ENCODE peak calls at places on chromosomes 3 and 15, in seven cellular contexts. D is adrenal gland, I is trophoblast cell, M is left ventricle myocardium inferior, A is heart left ventricle, J is pancreas, E is heart right ventricle. N is an unnamed sample.

GRCh38 chr3:194527726-194528125 is 40.9 kb upstream of the ATP13A3 start:
- DNase-seq in A (no peak), I (no peak), E (no peak), M (no peak), D (no peak), J (no peak), N (no peak)

GRCh38 chr3:172341482-172342059 is 106.7 kb downstream of the GHSR start:
- DNase-seq in A (no peak), E (no peak), I (peak; percentile 33), D (no peak), J (no peak), M (no peak), N (no peak)

GRCh38 chr3:167684389-167684993 is 30.7 kb upstream of the WDR49 start:
- DNase-seq in I (peak; percentile 75), D (peak; percentile 60), E (peak; percentile 63), J (no peak), M (no peak), A (no peak), N (no peak)

GRCh38 chr3:173747427-173747826 is 349.9 kb downstream of the NLGN1 start:
- DNase-seq in A (no peak), D (no peak), J (no peak), M (no peak), E (no peak), I (peak; percentile 7), N (no peak)

GRCh38 chr3:168884353-168884903 is 779.1 kb downstream of the MECOM start:
- DNase-seq in M (no peak), I (no peak), D (peak; percentile 52), J (peak; percentile 22), A (peak; percentile 38), E (peak; percentile 62), N (no peak)

GRCh38 chr3:124007186-124007585 is 15.3 kb upstream of the ROPN1 start:
- DNase-seq in M (no peak), A (no peak), D (no peak), I (peak; percentile 42), E (no peak), J (no peak), N (no peak)

GRCh38 chr3:56772926-56773587 is 28.7 kb downstream of the ARHGEF3 start:
- DNase-seq in M (no peak), D (no peak), I (no peak), E (no peak), A (no peak), J (no peak), N (no peak)

GRCh38 chr3:63910873-63911272 is 1.3 kb downstream of the SCAANT1 start:
- DNase-seq in E (no peak), M (no peak), J (no peak), I (no peak), D (no peak), A (no peak), N (no peak)

GRCh38 chr3:39808467-39809180 is 785 bp upstream of the MYRIP start:
- DNase-seq in J (peak; percentile 39), A (no peak), D (no peak), M (no peak), E (peak; percentile 11), I (no peak), N (peak; percentile 45)

GRCh38 chr15:52369455-52369854 is 73.9 kb upstream of the MYO5C start:
- DNase-seq in A (no peak), E (no peak), J (no peak), D (no peak), M (no peak), I (no peak), N (no peak)

GRCh38 chr3:32278714-32279113 is 40.2 kb downstream of the CMTM8 start:
- DNase-seq in I (peak; percentile 55), J (no peak), M (no peak), A (no peak), D (no peak), E (no peak), N (no peak)

GRCh38 chr3:81947359-81947758 is 185.9 kb upstream of the GBE1 start:
- DNase-seq in I (peak; percentile 22), J (no peak), M (no peak), A (no peak), E (no peak), D (no peak), N (no peak)

GRCh38 chr3:166282931-166283330 is 445.7 kb upstream of the BCHE start:
- DNase-seq in E (no peak), J (no peak), I (no peak), M (no peak), D (no peak), A (no peak), N (no peak)

GRCh38 chr3:150248116-150248864 is 159.8 kb upstream of the TSC22D2 start:
- DNase-seq in A (no peak), I (no peak), D (no peak), J (no peak), M (no peak), E (no peak), N (no peak)

GRCh38 chr3:111568906-111569305 is 26.2 kb downstream of the ZBED2 start:
- DNase-seq in A (no peak), E (no peak), J (no peak), I (no peak), M (no peak), D (no peak), N (no peak)

DNA sequence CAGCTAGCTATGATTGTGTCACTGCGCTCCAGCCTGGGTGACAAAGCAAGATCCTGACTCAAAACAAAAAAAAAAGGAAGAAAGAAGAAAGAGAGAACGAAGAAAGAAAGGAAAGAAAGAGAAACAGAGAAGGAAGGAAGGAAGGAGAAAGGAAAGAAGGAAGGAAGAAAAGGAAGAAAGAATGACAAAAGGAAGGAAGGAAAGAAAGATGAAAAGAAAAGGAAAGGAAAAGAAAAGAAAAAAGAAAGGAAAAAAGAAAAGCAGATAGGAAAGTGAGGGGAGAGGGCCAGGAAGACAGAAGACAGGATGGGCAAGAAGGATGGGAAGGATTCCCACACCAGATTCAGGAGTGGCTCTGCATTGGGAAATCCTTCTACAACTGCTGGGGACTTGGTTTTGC is 44.9 kb downstream of the GOLGA6L2 start:
- DNase-seq in J (no peak), D (no peak), E (no peak), A (no peak), M (no peak), I (no peak), N (no peak)
- H3K9me3 ChIP-seq in J (no peaks in the 10 kb centered on the region), D (no peaks in the 10 kb centered on the region), E (no peaks in the 10 kb centered on the region), A (no peaks in the 10 kb centered on the region), M (peaks cover 10% of the 10 kb centered on the region), I (peaks cover 22% of the 10 kb centered on the region), N (no peaks in the 10 kb centered on the region)

DNA sequence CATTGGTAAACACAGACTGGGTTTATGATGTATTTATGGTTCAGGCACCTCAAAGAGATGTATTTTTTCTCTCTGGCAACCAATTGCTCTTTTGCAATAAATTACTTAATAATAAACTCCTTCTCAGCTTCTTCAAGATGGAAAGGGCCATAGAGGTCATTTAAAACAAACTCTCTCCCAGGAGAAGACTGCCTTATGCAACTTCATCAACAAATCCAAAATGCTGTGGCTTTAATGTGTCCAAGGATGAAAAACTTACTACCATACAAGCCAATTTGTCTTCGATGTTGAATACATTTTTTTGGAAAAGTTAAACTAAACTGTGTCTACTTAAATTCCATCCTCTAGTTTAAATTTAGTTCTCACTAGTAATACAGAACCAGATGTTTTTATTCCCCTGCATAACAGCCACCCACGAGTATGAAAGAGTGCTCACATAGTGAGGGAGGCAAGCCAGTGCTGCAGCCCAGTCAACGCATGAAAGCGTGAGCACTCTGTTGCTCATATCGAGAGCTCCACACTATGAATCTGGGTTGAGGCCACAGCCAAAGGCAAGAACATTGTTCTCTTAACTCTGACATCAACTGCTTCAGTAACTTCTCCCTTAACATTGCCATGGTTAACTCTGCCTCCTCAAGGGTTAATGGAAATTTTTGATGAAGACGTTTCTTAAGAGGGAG is 761.3 kb upstream of the GRM7 start:
- DNase-seq in I (no peak), J (no peak), M (no peak), E (no peak), D (no peak), A (no peak), N (peak; percentile 19)
- H3K9me3 ChIP-seq in I (no peaks in the 10 kb centered on the region), J (no peaks in the 10 kb centered on the region), M (peaks cover 9% of the 10 kb centered on the region), E (no peaks in the 10 kb centered on the region), D (no peaks in the 10 kb centered on the region), A (no peaks in the 10 kb centered on the region), N (no peaks in the 10 kb centered on the region)

GRCh38 chr3:128854382-128854939 is 25.0 kb upstream of the ACAD9 start:
- DNase-seq in D (no peak), E (no peak), A (no peak), I (no peak), M (no peak), J (no peak), N (no peak)

GRCh38 chr3:128861491-128861890 is 17.9 kb upstream of the ACAD9 start:
- DNase-seq in M (no peak), J (no peak), E (no peak), I (no peak), D (no peak), A (no peak), N (no peak)

GRCh38 chr3:128859573-128860154 is 19.8 kb upstream of the ACAD9 start:
- DNase-seq in D (no peak), J (no peak), E (no peak), I (no peak), M (no peak), A (no peak), N (no peak)

GRCh38 chr3:128855574-128855973 is 23.8 kb upstream of the ACAD9 start:
- DNase-seq in E (no peak), D (no peak), A (no peak), M (no peak), I (no peak), J (no peak), N (no peak)

DNA sequence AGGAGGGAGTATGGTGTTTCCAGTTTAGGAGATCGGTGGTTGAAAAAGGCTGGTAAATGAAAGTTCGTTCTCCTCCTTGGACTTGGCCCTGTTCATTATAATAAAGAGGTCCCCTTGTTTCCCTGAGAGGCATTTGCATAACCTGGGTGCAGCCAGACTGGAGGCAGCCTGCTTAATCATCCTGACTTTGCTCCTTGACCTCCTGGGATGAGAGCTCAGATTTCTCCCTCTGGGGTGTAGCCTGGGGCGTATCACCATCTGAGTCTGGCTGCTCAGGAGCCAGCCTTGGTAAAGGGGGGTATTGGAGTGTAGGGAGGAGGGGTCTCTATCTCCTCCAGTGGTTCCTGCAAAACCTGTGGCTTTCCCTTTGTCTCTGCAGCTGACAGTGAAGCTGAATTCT is 21.3 kb upstream of the ACAD9 start:
- DNase-seq in A (no peak), J (no peak), E (no peak), D (no peak), I (no peak), M (no peak), N (no peak)
- H3K9me3 ChIP-seq in A (peaks cover 42% of the 10 kb centered on the region), J (no peaks in the 10 kb centered on the region), E (no peaks in the 10 kb centered on the region), D (no peaks in the 10 kb centered on the region), I (peaks cover 50% of the 10 kb centered on the region), M (peaks cover 57% of the 10 kb centered on the region), N (peaks cover 56% of the 10 kb centered on the region)

DNA sequence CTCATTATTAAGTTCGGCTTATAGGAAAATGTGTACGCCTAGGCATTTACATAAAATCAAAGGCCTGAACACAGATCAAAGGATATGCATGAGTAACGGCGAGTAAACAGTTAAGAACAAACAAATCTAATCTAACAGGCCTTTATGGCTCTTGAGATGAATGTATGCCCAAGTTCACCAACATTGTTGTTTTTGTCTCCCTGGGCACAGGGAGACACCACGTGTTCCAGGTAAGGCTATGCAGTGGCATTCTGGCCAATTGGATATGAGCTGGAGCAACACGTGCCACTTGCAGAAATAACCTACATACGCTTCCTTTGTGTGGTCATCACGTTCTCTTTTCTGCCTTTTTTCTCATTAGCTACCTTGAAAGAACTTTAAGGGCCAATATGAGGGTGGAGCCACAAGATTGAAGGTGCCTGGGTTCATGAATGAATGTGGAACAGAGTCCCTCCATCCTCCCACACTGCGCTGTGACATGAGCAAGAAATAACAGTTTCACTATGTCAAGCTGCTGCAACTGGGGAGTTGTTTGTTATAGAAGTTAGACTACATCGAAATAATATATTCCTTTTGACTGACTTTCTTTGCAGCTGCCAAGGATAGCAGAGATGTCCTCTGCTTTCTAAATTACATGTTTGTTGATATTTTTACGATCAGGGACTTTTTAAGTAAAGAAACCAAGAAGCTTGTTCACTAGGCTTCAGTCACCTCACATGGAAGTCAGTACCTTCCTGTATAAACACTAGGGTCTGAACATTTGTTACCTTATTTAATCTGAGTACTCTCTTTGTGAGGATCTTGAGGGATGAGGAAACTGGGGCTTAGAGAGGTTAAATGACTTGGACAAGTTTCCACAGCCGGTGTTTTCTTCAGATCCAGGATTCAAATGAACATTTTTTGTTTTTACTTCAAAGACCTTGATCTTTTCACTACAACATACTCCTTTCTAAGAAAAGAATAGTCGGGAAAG is 427.5 kb upstream of the TBL1XR1 start:
- DNase-seq in M (no peak), I (no peak), E (no peak), D (no peak), A (no peak), J (no peak), N (no peak)
- H3K9me3 ChIP-seq in M (no peaks in the 10 kb centered on the region), I (peaks cover 2% of the 10 kb centered on the region), E (no peaks in the 10 kb centered on the region), D (no peaks in the 10 kb centered on the region), A (no peaks in the 10 kb centered on the region), J (no peaks in the 10 kb centered on the region), N (no peaks in the 10 kb centered on the region)